ENCODE peak calls at places on chromosomes 2 and 18, in four cellular contexts. T, A, S and J are unnamed samples.

GRCh38 chr2:202278944-202279343 is 13.4 kb downstream of the NOP58 start:
- DNase-seq in T (no peak), A (no peak), S (no peak), J (no peak)

GRCh38 chr2:118670868-118671267 is 176.6 kb downstream of the EN1 start:
- DNase-seq in T (no peak), A (no peak), S (no peak), J (no peak)

GRCh38 chr2:219452361-219453317 is 18.0 kb downstream of the SPEG start:
- DNase-seq in T (no peak), A (no peak), S (no peak), J (peak)

GRCh38 chr2:231745303-231746038 is 35.6 kb downstream of the PDE6D start:
- DNase-seq in T (no peak), A (no peak), S (no peak), J (no peak)

GRCh38 chr18:57146956-57147636 is at the start of gene BOD1L2:
- DNase-seq in T (no peak), A (peak), S (no peak), J (no peak)

GRCh38 chr2:65213035-65213434 is 14.6 kb upstream of the ACTR2 start:
- DNase-seq in T (no peak), A (no peak), S (no peak), J (no peak)

GRCh38 chr2:60827369-60827768 is 54.0 kb upstream of the REL start:
- DNase-seq in T (no peak), A (no peak), S (no peak), J (no peak)

GRCh38 chr2:135773917-135774316 is 32.3 kb downstream of the UBXN4 start:
- DNase-seq in T (no peak), A (no peak), S (no peak), J (no peak)

GRCh38 chr2:236092714-236093113 is 75.5 kb downstream of the GBX2 start:
- DNase-seq in T (no peak), A (no peak), S (no peak), J (no peak)

GRCh38 chr2:45973426-45973825 is 322.0 kb downstream of the PRKCE start:
- DNase-seq in T (no peak), A (no peak), S (no peak), J (no peak)

GRCh38 chr18:54086046-54086802 is 138.2 kb downstream of the MBD2 start:
- DNase-seq in T (no peak), A (no peak), S (no peak), J (no peak)

GRCh38 chr2:101858910-101859309 is 132.8 kb upstream of the IL1R2 start:
- DNase-seq in T (no peak), A (no peak), S (no peak), J (no peak)

GRCh38 chr2:37325625-37326071 is 1.0 kb upstream of the PRKD3 start:
- DNase-seq in T (no peak), A (no peak), S (no peak), J (no peak)

GRCh38 chr2:85602476-85603234 is at the start of gene TMEM150A:
- DNase-seq in T (peak), A (peak), S (peak), J (peak)

GRCh38 chr18:75204262-75204977 is 4.5 kb downstream of the PTGR3 start:
- DNase-seq in T (no peak), A (no peak), S (no peak), J (no peak)

GRCh38 chr18:3281456-3282400 is 19.8 kb downstream of the MYL12B start:
- DNase-seq in T (no peak), A (no peak), S (no peak), J (no peak)

GRCh38 chr18:38052879-38053590 is 487.4 kb upstream of the CELF4 start:
- DNase-seq in T (no peak), A (no peak), S (no peak), J (no peak)

GRCh38 chr2:109466674-109467575 is 146.8 kb downstream of the SEPTIN10 start:
- DNase-seq in T (no peak), A (peak), S (no peak), J (no peak)

GRCh38 chr18:72940509-72940908 is 72.7 kb upstream of the NETO1 start:
- DNase-seq in T (no peak), A (no peak), S (no peak), J (no peak)

GRCh38 chr2:48221846-48222516 is 308.0 kb upstream of the STON1 start:
- DNase-seq in T (no peak), A (no peak), S (no peak), J (no peak)

GRCh38 chr2:211068108-211068780 is 511.8 kb downstream of the CPS1 start:
- DNase-seq in T (no peak), A (no peak), S (no peak), J (no peak)

GRCh38 chr2:145752091-145752806 is 1232.3 kb upstream of the ZEB2 start:
- DNase-seq in T (no peak), A (peak), S (no peak), J (no peak)

GRCh38 chr2:130920417-130921030 is 83.8 kb downstream of the ARHGEF4 start:
- DNase-seq in T (no peak), A (peak), S (peak), J (no peak)

GRCh38 chr18:34694611-34695165 is 15.4 kb upstream of the DTNA start:
- DNase-seq in T (no peak), A (no peak), S (no peak), J (no peak)

GRCh38 chr2:54685263-54685775 is 38.1 kb upstream of the EML6 start:
- DNase-seq in T (no peak), A (no peak), S (no peak), J (no peak)

GRCh38 chr2:146321175-146321574 is 1523.7 kb upstream of the ACVR2A start:
- DNase-seq in T (no peak), A (no peak), S (no peak), J (no peak)

GRCh38 chr2:170396799-170397459 is 219.0 kb downstream of the MYO3B start:
- DNase-seq in T (no peak), A (no peak), S (no peak), J (no peak)

GRCh38 chr2:192128655-192129054 is 66.1 kb downstream of the TMEFF2 start:
- DNase-seq in T (no peak), A (no peak), S (no peak), J (no peak)

GRCh38 chr18:389658-390357 is 110.7 kb downstream of the COLEC12 start:
- DNase-seq in T (no peak), A (no peak), S (no peak), J (no peak)

GRCh38 chr2:72325592-72326422 is 178.1 kb upstream of the CYP26B1 start:
- DNase-seq in T (no peak), A (no peak), S (no peak), J (no peak)

GRCh38 chr2:211845346-211846030 is 693.1 kb downstream of the ERBB4 start:
- DNase-seq in T (no peak), A (no peak), S (no peak), J (no peak)

GRCh38 chr2:168118733-168119518 is 128.5 kb downstream of the STK39 start:
- DNase-seq in T (no peak), A (no peak), S (no peak), J (no peak)

GRCh38 chr2:140975237-140975636 is 1155.6 kb downstream of the LRP1B start:
- DNase-seq in T (no peak), A (no peak), S (no peak), J (no peak)

GRCh38 chr2:168439536-168439935 is 16.5 kb upstream of the CERS6 start:
- DNase-seq in T (no peak), A (no peak), S (no peak), J (no peak)

GRCh38 chr18:10412933-10413332 is 41.5 kb upstream of the APCDD1 start:
- DNase-seq in T (no peak), A (peak), S (no peak), J (no peak)

GRCh38 chr2:128446866-128447537 is 128.3 kb upstream of the HS6ST1 start:
- DNase-seq in T (no peak), A (peak), S (no peak), J (no peak)

GRCh38 chr2:128187032-128187654 is 96.1 kb downstream of the UGGT1 start:
- DNase-seq in T (no peak), A (no peak), S (no peak), J (no peak)